ENCODE peak calls at places on chromosomes 13 and 19, in seven cellular contexts. H, D, R, B, N, L and C are unnamed samples.

GRCh38 chr13:26616126-26616525 is 58.6 kb downstream of the WASF3 start:
- DNase-seq in B (no peak), D (peak), R (no peak), L (no peak), H (peak), N (no peak), C (peak)

GRCh38 chr19:31164666-31165265 is 184.5 kb downstream of the TSHZ3 start:
- DNase-seq in L (no peak), B (no peak), R (no peak), N (peak), D (no peak), H (no peak), C (no peak)

GRCh38 chr19:7292950-7293794 is 1.0 kb downstream of the INSR start:
- DNase-seq in L (peak), B (peak), N (peak), H (no peak), R (no peak), D (no peak), C (no peak)

GRCh38 chr13:97030705-97031452 is 36.6 kb upstream of the OXGR1 start:
- DNase-seq in B (peak), N (no peak), L (no peak), D (peak), R (no peak), H (peak), C (peak)

GRCh38 chr13:20175907-20176652 is 15.2 kb upstream of the GJA3 start:
- DNase-seq in B (no peak), H (no peak), N (no peak), R (no peak), D (no peak), L (no peak), C (no peak)

GRCh38 chr13:30276178-30276577 is 31.2 kb downstream of the KATNAL1 start:
- DNase-seq in H (no peak), N (no peak), L (no peak), R (peak), B (no peak), D (no peak), C (no peak)

GRCh38 chr19:53520163-53520546 is 17.8 kb upstream of the ZNF331 start:
- DNase-seq in L (no peak), B (no peak), R (no peak), N (peak), H (no peak), D (no peak), C (no peak)

GRCh38 chr13:71817335-71817734 is 49.7 kb downstream of the DACH1 start:
- DNase-seq in R (no peak), N (no peak), B (no peak), L (no peak), H (no peak), D (no peak), C (peak)

GRCh38 chr13:59843040-59843439 is 320.7 kb downstream of the DIAPH3 start:
- DNase-seq in H (no peak), D (no peak), R (no peak), B (peak), L (no peak), N (no peak), C (peak)

GRCh38 chr19:35046461-35046860 is 4.9 kb downstream of the HPN start:
- DNase-seq in B (no peak), D (no peak), H (no peak), R (no peak), N (no peak), L (peak), C (no peak)

GRCh38 chr13:72204291-72204690 is 337.3 kb upstream of the DACH1 start:
- DNase-seq in B (no peak), L (no peak), N (no peak), H (no peak), R (no peak), D (peak), C (peak)

GRCh38 chr13:49733181-49733951 is 42.1 kb upstream of the EBPL start:
- DNase-seq in R (no peak), N (no peak), B (no peak), L (no peak), D (no peak), H (peak), C (peak)

GRCh38 chr13:42893346-42893745 is 98.7 kb downstream of the EPSTI1 start:
- DNase-seq in R (no peak), B (no peak), D (peak), L (no peak), H (peak), N (no peak), C (peak)

GRCh38 chr19:20928371-20928770 is 5.3 kb downstream of the ZNF85 start:
- DNase-seq in R (no peak), D (peak), B (no peak), L (no peak), N (no peak), H (peak), C (no peak)

GRCh38 chr19:40802300-40803169 is 3.5 kb downstream of the EGLN2 start:
- DNase-seq in L (peak), B (no peak), H (no peak), N (peak), R (no peak), D (no peak), C (peak)

GRCh38 chr19:35354898-35355297 is 3.4 kb upstream of the FFAR3 start:
- DNase-seq in L (no peak), D (no peak), R (peak), B (no peak), H (no peak), N (peak), C (no peak)

GRCh38 chr13:87535911-87536310 is 135.3 kb upstream of the SLITRK5 start:
- DNase-seq in N (no peak), R (no peak), D (no peak), H (no peak), L (no peak), B (no peak), C (peak)

GRCh38 chr13:102317593-102317992 is 84.3 kb downstream of the FGF14 start:
- DNase-seq in H (peak), B (no peak), R (no peak), L (peak), N (peak), D (peak), C (no peak)

GRCh38 chr19:1453525-1454371 is 3.8 kb downstream of the APC2 start:
- DNase-seq in R (no peak), B (peak), D (no peak), L (no peak), H (no peak), N (no peak), C (peak)

GRCh38 chr13:50124536-50125305 is 109.5 kb downstream of the KCNRG start:
- DNase-seq in R (no peak), L (peak), B (peak), N (peak), D (peak), H (peak), C (peak)

GRCh38 chr19:42295831-42296525 is 6.0 kb upstream of the PRR19 start:
- DNase-seq in H (peak), N (peak), R (peak), B (peak), D (peak), L (peak), C (peak)

GRCh38 chr13:45219123-45219891 is 18.5 kb upstream of the KCTD4 start:
- DNase-seq in H (no peak), D (no peak), R (no peak), L (no peak), N (no peak), B (no peak), C (peak)

DNA sequence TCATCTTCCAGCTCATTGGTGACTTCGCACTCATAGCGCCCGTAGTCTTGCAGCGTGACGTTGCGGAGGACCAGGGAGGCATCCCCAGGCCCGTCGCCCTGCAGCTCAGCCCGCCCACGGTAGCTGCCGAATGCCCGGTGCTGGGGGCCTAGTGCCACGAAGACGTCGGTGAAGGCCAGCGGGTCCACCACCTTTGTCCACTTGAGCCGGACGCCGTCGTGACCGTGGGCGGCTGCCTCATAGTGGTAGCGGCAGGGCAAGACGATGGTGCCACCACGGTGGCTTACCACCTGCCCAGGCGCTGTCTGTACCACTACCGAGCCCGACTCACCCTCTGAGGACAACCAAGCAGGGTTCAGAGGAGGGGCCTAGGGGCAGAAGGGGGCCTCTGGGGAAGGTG is 12.3 kb downstream of the TM6SF2 start:
- DNase-seq in H (no peak), R (no peak), B (peak), D (no peak), N (no peak), L (no peak), C (no peak)
- TF ChIP-seq CTCF in H (no peak), R (no peak), B (no peak), D (no peak), N (no peak), L (no peak), C (no peak)

DNA sequence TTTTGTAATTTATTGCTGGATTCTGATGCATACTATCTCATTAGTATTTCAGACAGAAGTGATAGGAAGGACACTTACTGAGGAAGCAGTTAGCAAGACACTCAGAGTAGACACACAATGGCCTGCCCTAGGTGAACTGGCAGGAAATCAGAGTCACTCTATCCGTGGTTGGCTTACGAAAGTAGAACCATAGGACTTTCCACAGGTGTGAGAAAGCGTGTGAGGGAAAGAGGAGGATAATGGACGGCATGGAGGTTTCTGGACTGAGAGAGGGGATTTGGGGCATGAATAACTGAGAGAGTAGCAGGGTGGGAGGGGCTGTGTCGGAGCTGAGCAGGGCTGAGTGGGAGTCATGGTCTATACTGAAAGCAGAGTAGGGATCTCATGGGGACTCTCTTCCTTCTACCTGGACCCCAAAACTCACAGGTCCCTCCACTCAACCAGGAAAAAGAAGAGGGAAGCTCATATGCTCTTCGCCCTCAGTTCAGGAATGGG is 18.7 kb upstream of the EID2 start:
- DNase-seq in H (no peak), R (no peak), L (no peak), D (no peak), B (no peak), N (no peak), C (no peak)
- H3K4me3 ChIP-seq in H (no peak), R (peak), L (no peak), D (no peak), B (no peak), N (no peak), C (no peak)

DNA sequence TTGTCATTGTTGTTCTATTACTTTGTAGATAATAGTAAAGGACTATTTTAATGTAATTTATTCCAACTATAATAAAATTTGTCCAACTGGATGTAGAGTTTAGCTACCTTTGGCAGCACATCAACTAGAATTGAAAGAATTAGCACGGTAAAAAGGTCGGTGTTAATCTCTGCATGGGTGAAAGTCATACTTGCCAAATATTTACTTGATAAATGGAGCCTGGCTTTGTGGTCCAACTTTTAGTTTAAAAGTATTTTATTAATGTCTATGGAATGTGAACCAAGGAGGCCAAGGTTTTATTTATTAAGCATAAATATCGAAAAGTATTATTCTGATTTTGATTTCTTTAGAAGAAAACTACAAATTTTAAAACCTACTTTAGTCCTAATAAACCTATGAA is 1389.0 kb downstream of the PCDH9 start:
- DNase-seq in R (no peak), H (no peak), B (no peak), D (no peak), N (no peak), L (no peak), C (no peak)
- TF ChIP-seq CTCF in R (no peak), H (no peak), B (no peak), D (no peak), N (no peak), L (no peak), C (no peak)

GRCh38 chr19:38032151-38032550 is 125.1 kb downstream of the SIPA1L3 start:
- DNase-seq in D (no peak), H (peak), L (no peak), N (no peak), B (peak), R (no peak), C (no peak)

GRCh38 chr19:38033658-38034150 is 126.7 kb downstream of the SIPA1L3 start:
- DNase-seq in D (no peak), R (peak), B (peak), L (no peak), H (no peak), N (no peak), C (no peak)

GRCh38 chr19:38035515-38036495 is 128.8 kb downstream of the SIPA1L3 start:
- DNase-seq in L (no peak), R (no peak), N (no peak), B (no peak), H (peak), D (no peak), C (no peak)

GRCh38 chr19:38032951-38033350 is 125.9 kb downstream of the SIPA1L3 start:
- DNase-seq in L (no peak), D (peak), B (no peak), H (no peak), R (no peak), N (no peak), C (no peak)

GRCh38 chr19:38034153-38034835 is 127.3 kb downstream of the SIPA1L3 start:
- DNase-seq in B (no peak), N (no peak), L (no peak), D (no peak), R (no peak), H (peak), C (no peak)
- H3K4me3 ChIP-seq in B (no peak), N (no peak), L (no peak), D (no peak), R (peak), H (no peak), C (no peak)

GRCh38 chr19:13839193-13839937 is 37.6 kb upstream of the NANOS3 start:
- DNase-seq in N (peak), D (peak), H (peak), L (peak), B (peak), R (peak), C (peak)
- TF ChIP-seq CTCF in N (no peak), D (no peak), H (peak), L (no peak), B (peak), R (peak), C (no peak)

GRCh38 chr13:110136660-110137585 is 170.0 kb downstream of the COL4A1 start:
- DNase-seq in D (no peak), H (no peak), B (peak), R (no peak), N (no peak), L (no peak), C (no peak)
- H3K4me3 ChIP-seq in D (no peak), H (no peak), B (peak), R (no peak), N (no peak), L (no peak), C (no peak)

GRCh38 chr13:28819748-28820098 is 416 bp upstream of the MTUS2 start:
- DNase-seq in L (peak), H (peak), D (peak), R (no peak), N (no peak), B (peak), C (peak)
- TF ChIP-seq CTCF in L (peak), H (peak), D (no peak), R (no peak), N (no peak), B (no peak), C (no peak)